ENCODE peak calls at places on chromosomes 6 and 20, in six cellular contexts. I, L, E, V, F and J are unnamed samples.

GRCh38 chr6:16295060-16295459 is 56.7 kb downstream of the GMPR start:
- DNase-seq in I (no peak), L (no peak), E (no peak), V (no peak), F (no peak), J (no peak)

GRCh38 chr6:114564302-114564933 is 221.6 kb upstream of the HS3ST5 start:
- DNase-seq in I (no peak), L (no peak), E (no peak), V (no peak), F (no peak), J (no peak)

GRCh38 chr20:31764641-31765305 is 25.7 kb downstream of the TPX2 start:
- DNase-seq in I (peak; percentile 54), L (no peak), E (peak; percentile 77), V (no peak), F (no peak), J (no peak)

GRCh38 chr6:3773696-3774298 is 22.3 kb upstream of the PXDC1 start:
- DNase-seq in I (peak; percentile 80), L (no peak), E (peak; percentile 54), V (peak; percentile 75), F (no peak), J (no peak)

GRCh38 chr6:125346143-125346925 is 44.6 kb upstream of the HDDC2 start:
- DNase-seq in I (no peak), L (peak; percentile 43), E (peak; percentile 10), V (no peak), F (no peak), J (no peak)

GRCh38 chr6:43826739-43827138 is 56.7 kb downstream of the VEGFA start:
- DNase-seq in I (no peak), L (no peak), E (no peak), V (no peak), F (no peak), J (no peak)

GRCh38 chr6:126102358-126102757 is 116.0 kb downstream of the TRMT11 start:
- DNase-seq in I (no peak), L (no peak), E (no peak), V (no peak), F (no peak), J (no peak)

GRCh38 chr6:139402935-139403386 is 28.5 kb upstream of the CITED2 start:
- DNase-seq in I (peak; percentile 99), L (no peak), E (peak; percentile 84), V (no peak), F (no peak), J (peak; percentile 44)

GRCh38 chr6:14543971-14544620 is 426.5 kb downstream of the CD83 start:
- DNase-seq in I (no peak), L (no peak), E (no peak), V (no peak), F (no peak), J (no peak)

GRCh38 chr6:104182811-104183210 is 676.9 kb downstream of the HACE1 start:
- DNase-seq in I (peak; percentile 38), L (no peak), E (peak; percentile 96), V (no peak), F (no peak), J (no peak)

GRCh38 chr20:36712775-36713174 is 33.1 kb downstream of the NDRG3 start:
- DNase-seq in I (no peak), L (no peak), E (no peak), V (no peak), F (no peak), J (no peak)

GRCh38 chr20:36720510-36720909 is 25.4 kb downstream of the NDRG3 start:
- DNase-seq in I (no peak), L (no peak), E (peak; percentile 17), V (no peak), F (no peak), J (no peak)

GRCh38 chr20:36717657-36718056 is 28.2 kb downstream of the NDRG3 start:
- DNase-seq in I (peak; percentile 9), L (peak; percentile 8), E (peak; percentile 35), V (no peak), F (no peak), J (no peak)
- TF ChIP-seq CTCF in I (peak; percentile 33), L (no peak), E (peak; percentile 36), V (peak; percentile 30), F (peak; percentile 63), J (no peak)

DNA sequence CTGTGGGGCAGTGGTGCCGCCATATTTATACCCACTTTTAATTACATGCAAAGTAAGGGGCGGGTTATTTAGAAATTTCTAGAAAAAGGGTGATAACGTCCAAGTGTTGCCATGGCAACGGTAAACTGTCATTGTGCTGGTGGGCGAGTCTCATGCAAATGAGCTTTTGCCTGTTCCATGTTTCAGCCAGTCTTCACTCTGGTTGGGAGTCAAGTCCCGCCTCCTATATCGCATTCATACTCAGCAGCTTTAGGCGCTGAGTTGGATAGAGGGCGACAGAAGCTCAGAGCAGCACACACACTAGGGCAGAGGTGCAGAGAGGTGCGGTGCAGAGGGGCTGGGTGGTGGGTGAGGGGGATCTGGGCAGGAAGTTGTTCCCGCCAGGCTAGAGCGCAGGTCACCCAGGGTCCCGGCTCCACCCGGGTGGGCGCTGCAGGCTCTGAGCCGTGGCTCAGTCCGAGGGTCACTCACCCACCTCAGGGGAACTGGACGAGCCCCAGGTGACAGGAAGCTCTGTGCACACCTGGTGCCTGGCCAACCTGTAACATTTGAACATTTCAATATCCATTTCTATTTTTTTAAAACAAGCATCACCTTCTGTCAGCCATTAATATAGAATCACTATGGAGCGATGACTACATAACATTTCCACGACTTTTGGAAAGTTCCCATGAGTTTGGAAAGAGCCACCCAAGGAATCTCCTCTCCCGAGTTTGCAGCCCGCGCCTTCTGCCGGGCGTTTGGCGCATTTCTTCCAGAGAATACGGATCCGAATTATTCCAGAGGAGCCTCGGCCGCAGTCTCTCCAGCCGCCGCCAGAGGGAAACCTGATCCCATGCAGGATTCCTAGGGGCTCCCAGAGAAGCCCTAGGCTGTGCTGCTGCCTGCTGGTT is 89.1 kb upstream of the PHACTR3 start:
- DNase-seq in I (peak; percentile 50), L (peak; percentile 91), E (peak; percentile 57), V (peak; percentile 69), F (peak; percentile 87), J (peak; percentile 62)
- TF ChIP-seq CTCF in I (peak; percentile 79), L (peak; percentile 89), E (peak; percentile 79), V (peak; percentile 77), F (peak; percentile 93), J (peak; percentile 63)

GRCh38 chr6:90860822-90861601 is 274.1 kb upstream of the MAP3K7 start:
- DNase-seq in I (no peak), L (no peak), E (peak; percentile 7), V (no peak), F (no peak), J (no peak)
- TF ChIP-seq CTCF in I (peak; percentile 14), L (no peak), E (no peak), V (no peak), F (no peak), J (no peak)

GRCh38 chr6:56853541-56853940 is 101.4 kb upstream of the BEND6 start:
- DNase-seq in I (no peak), L (no peak), E (no peak), V (no peak), F (no peak), J (no peak)

GRCh38 chr6:56852249-56852606 is 102.7 kb upstream of the BEND6 start:
- DNase-seq in I (no peak), L (no peak), E (no peak), V (no peak), F (no peak), J (no peak)

GRCh38 chr6:56852611-56853010 is 102.3 kb upstream of the BEND6 start:
- DNase-seq in I (no peak), L (no peak), E (no peak), V (no peak), F (no peak), J (no peak)

GRCh38 chr6:56854086-56854485 is 100.8 kb upstream of the BEND6 start:
- DNase-seq in I (no peak), L (no peak), E (no peak), V (no peak), F (no peak), J (no peak)

GRCh38 chr6:56856036-56856580 is 98.8 kb upstream of the BEND6 start:
- DNase-seq in I (no peak), L (no peak), E (no peak), V (no peak), F (no peak), J (no peak)
- TF ChIP-seq CTCF in I (no peak), L (no peak), E (no peak), V (no peak), F (no peak), J (no peak)

GRCh38 chr20:3563113-3563512 is 92.3 kb downstream of the ATRN start:
- DNase-seq in I (peak; percentile 23), L (no peak), E (no peak), V (no peak), F (no peak), J (no peak)

GRCh38 chr20:3565851-3566250 is 95.0 kb downstream of the ATRN start:
- DNase-seq in I (no peak), L (no peak), E (no peak), V (no peak), F (no peak), J (no peak)

GRCh38 chr20:3560162-3560561 is 89.3 kb downstream of the ATRN start:
- DNase-seq in I (no peak), L (no peak), E (no peak), V (no peak), F (no peak), J (no peak)

GRCh38 chr20:3560578-3560977 is 89.8 kb downstream of the ATRN start:
- DNase-seq in I (no peak), L (no peak), E (peak; percentile 14), V (no peak), F (no peak), J (no peak)

DNA sequence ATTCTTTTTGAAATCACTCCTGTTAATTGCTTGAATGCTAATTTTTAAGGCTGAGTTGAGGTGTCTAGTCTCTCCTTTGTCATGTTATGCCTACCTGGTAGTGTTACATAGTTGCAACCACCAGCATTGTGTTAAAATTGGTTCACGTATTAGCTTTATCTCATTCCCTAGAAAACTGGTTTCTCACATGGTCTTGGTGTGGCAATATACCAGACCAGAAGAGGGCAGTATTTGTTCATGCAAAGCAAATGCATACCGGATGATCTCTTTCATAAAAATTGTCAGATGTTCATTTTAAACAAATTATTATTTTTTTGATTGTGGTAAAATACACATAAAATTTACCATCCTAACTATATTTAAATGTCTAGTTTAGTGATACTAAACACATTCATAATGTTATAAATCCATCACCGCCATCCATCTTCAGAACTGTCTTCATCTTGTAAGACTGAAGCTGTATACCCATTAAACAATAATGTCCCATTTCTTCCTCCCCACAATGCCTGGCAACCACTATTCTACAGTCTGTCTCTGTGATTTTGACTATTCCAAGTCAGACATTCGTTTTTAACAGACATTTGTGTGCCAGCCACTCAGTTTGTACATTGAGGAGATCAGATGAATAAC is 92.8 kb downstream of the ATRN start:
- DNase-seq in I (peak; percentile 62), L (peak; percentile 20), E (peak; percentile 70), V (no peak), F (no peak), J (no peak)
- TF ChIP-seq CTCF in I (peak; percentile 87), L (peak; percentile 72), E (peak; percentile 74), V (peak; percentile 77), F (peak; percentile 85), J (peak; percentile 54)

GRCh38 chr6:33798343-33798848 is 5.4 kb downstream of the MLN start:
- DNase-seq in I (no peak), L (no peak), E (no peak), V (no peak), F (no peak), J (no peak)
- TF ChIP-seq CTCF in I (no peak), L (no peak), E (no peak), V (no peak), F (peak; percentile 34), J (no peak)